ENCODE peak calls at places on chromosomes 1 and 21, in four cellular contexts. One of them, this sample, is unnamed.

GRCh38 chr1:14296795-14297194 is 301.7 kb upstream of the KAZN start:
- DNase-seq in esophagus squamous epithelium: no peak
- DNase-seq in osteocyte: no peak
- DNase-seq in AG09309: no peak
- DNase-seq in this sample: no peak

GRCh38 chr1:9615316-9616063 is 26.8 kb downstream of the TMEM201 start:
- DNase-seq in esophagus squamous epithelium: no peak
- DNase-seq in AG09309: no peak
- DNase-seq in osteocyte: no peak
- DNase-seq in this sample: no peak

GRCh38 chr1:65717815-65718454 is 74.8 kb upstream of the PDE4B start:
- DNase-seq in AG09309: peak
- DNase-seq in esophagus squamous epithelium: no peak
- DNase-seq in osteocyte: no peak
- DNase-seq in this sample: peak

GRCh38 chr1:243421784-243422183 is 165.9 kb downstream of the SDCCAG8 start:
- DNase-seq in osteocyte: no peak
- DNase-seq in esophagus squamous epithelium: no peak
- DNase-seq in AG09309: peak
- DNase-seq in this sample: peak

GRCh38 chr1:183139281-183139942 is 46.7 kb upstream of the LAMC2 start:
- DNase-seq in osteocyte: no peak
- DNase-seq in esophagus squamous epithelium: no peak
- DNase-seq in AG09309: no peak
- DNase-seq in this sample: no peak

GRCh38 chr1:18963968-18964367 is 7.5 kb upstream of the IFFO2 start:
- DNase-seq in osteocyte: no peak
- DNase-seq in AG09309: no peak
- DNase-seq in esophagus squamous epithelium: no peak
- DNase-seq in this sample: no peak

GRCh38 chr21:16571594-16571993 is 841.8 kb downstream of the USP25 start:
- DNase-seq in esophagus squamous epithelium: no peak
- DNase-seq in AG09309: no peak
- DNase-seq in osteocyte: no peak
- DNase-seq in this sample: no peak

GRCh38 chr1:2558030-2558400 is 1.8 kb downstream of the TNFRSF14 start:
- DNase-seq in AG09309: no peak
- DNase-seq in osteocyte: no peak
- DNase-seq in esophagus squamous epithelium: no peak
- DNase-seq in this sample: no peak

GRCh38 chr1:176033879-176034278 is 173.2 kb downstream of the COP1 start:
- DNase-seq in esophagus squamous epithelium: no peak
- DNase-seq in AG09309: no peak
- DNase-seq in osteocyte: no peak
- DNase-seq in this sample: no peak

GRCh38 chr1:56206391-56206790 is 373.0 kb downstream of the PLPP3 start:
- DNase-seq in AG09309: no peak
- DNase-seq in esophagus squamous epithelium: no peak
- DNase-seq in osteocyte: no peak
- DNase-seq in this sample: no peak

GRCh38 chr1:109198745-109199144 is 15.0 kb upstream of the SARS1 start:
- DNase-seq in AG09309: no peak
- DNase-seq in esophagus squamous epithelium: no peak
- DNase-seq in osteocyte: no peak
- DNase-seq in this sample: no peak

GRCh38 chr1:152125834-152126443 is 10.7 kb upstream of the TCHH start:
- DNase-seq in AG09309: no peak
- DNase-seq in osteocyte: no peak
- DNase-seq in esophagus squamous epithelium: no peak
- DNase-seq in this sample: no peak

GRCh38 chr21:32372755-32373154 is 20.1 kb downstream of the URB1 start:
- DNase-seq in AG09309: no peak
- DNase-seq in osteocyte: no peak
- DNase-seq in esophagus squamous epithelium: no peak
- DNase-seq in this sample: no peak

GRCh38 chr1:12052008-12052573 is 11.0 kb upstream of the TNFRSF8 start:
- DNase-seq in osteocyte: no peak
- DNase-seq in esophagus squamous epithelium: no peak
- DNase-seq in AG09309: peak
- DNase-seq in this sample: no peak

GRCh38 chr1:203328714-203329122 is 22.2 kb downstream of the FMOD start:
- DNase-seq in esophagus squamous epithelium: no peak
- DNase-seq in osteocyte: no peak
- DNase-seq in AG09309: no peak
- DNase-seq in this sample: no peak

GRCh38 chr1:214551052-214551435 is 358 bp downstream of the PTPN14 start:
- DNase-seq in AG09309: no peak
- DNase-seq in esophagus squamous epithelium: no peak
- DNase-seq in osteocyte: peak
- DNase-seq in this sample: no peak

GRCh38 chr1:179351281-179351680 is 14.5 kb upstream of the AXDND1 start:
- DNase-seq in AG09309: no peak
- DNase-seq in esophagus squamous epithelium: no peak
- DNase-seq in osteocyte: no peak
- DNase-seq in this sample: no peak

GRCh38 chr1:114564141-114564540 is 17.3 kb downstream of the BCAS2 start:
- DNase-seq in esophagus squamous epithelium: no peak
- DNase-seq in AG09309: no peak
- DNase-seq in osteocyte: no peak
- DNase-seq in this sample: no peak

GRCh38 chr1:48203287-48203900 is 19.1 kb upstream of the SLC5A9 start:
- DNase-seq in esophagus squamous epithelium: no peak
- DNase-seq in osteocyte: peak
- DNase-seq in AG09309: no peak
- DNase-seq in this sample: no peak

GRCh38 chr1:15155760-15156743 is 2.5 kb downstream of the TMEM51 start:
- DNase-seq in osteocyte: no peak
- DNase-seq in esophagus squamous epithelium: no peak
- DNase-seq in AG09309: no peak
- DNase-seq in this sample: no peak

GRCh38 chr1:83882906-83883305 is 116.0 kb downstream of the TTLL7 start:
- DNase-seq in AG09309: no peak
- DNase-seq in esophagus squamous epithelium: no peak
- DNase-seq in osteocyte: no peak
- DNase-seq in this sample: no peak

GRCh38 chr1:227321035-227321434 is 2.7 kb upstream of the CDC42BPA start:
- DNase-seq in osteocyte: no peak
- DNase-seq in esophagus squamous epithelium: no peak
- DNase-seq in AG09309: no peak
- DNase-seq in this sample: no peak

GRCh38 chr21:42317826-42318746 is 2.9 kb upstream of the TFF3 start:
- DNase-seq in esophagus squamous epithelium: no peak
- DNase-seq in osteocyte: peak
- DNase-seq in AG09309: no peak
- DNase-seq in this sample: no peak

GRCh38 chr1:72891976-72892375 is 609.6 kb upstream of the NEGR1 start:
- DNase-seq in osteocyte: no peak
- DNase-seq in AG09309: no peak
- DNase-seq in esophagus squamous epithelium: no peak
- DNase-seq in this sample: no peak

GRCh38 chr1:216044538-216044937 is 378.7 kb downstream of the USH2A start:
- DNase-seq in esophagus squamous epithelium: no peak
- DNase-seq in AG09309: no peak
- DNase-seq in osteocyte: no peak
- DNase-seq in this sample: no peak

GRCh38 chr21:46089285-46089684 is 8.6 kb upstream of the COL6A2 start:
- DNase-seq in esophagus squamous epithelium: no peak
- DNase-seq in AG09309: no peak
- DNase-seq in osteocyte: peak
- DNase-seq in this sample: no peak

GRCh38 chr1:109299087-109299983 is 7.5 kb downstream of the MYBPHL start:
- DNase-seq in AG09309: peak
- DNase-seq in esophagus squamous epithelium: no peak
- DNase-seq in osteocyte: no peak
- DNase-seq in this sample: peak

GRCh38 chr1:236823559-236823958 is 28.5 kb downstream of the MTR start:
- DNase-seq in esophagus squamous epithelium: no peak
- DNase-seq in osteocyte: no peak
- DNase-seq in AG09309: no peak
- DNase-seq in this sample: no peak

GRCh38 chr1:236821111-236821625 is 26.1 kb downstream of the MTR start:
- DNase-seq in osteocyte: no peak
- DNase-seq in AG09309: no peak
- DNase-seq in esophagus squamous epithelium: no peak
- DNase-seq in this sample: no peak

GRCh38 chr1:236815941-236816340 is 20.8 kb downstream of the MTR start:
- DNase-seq in osteocyte: no peak
- DNase-seq in AG09309: no peak
- DNase-seq in esophagus squamous epithelium: no peak
- DNase-seq in this sample: no peak

DNA sequence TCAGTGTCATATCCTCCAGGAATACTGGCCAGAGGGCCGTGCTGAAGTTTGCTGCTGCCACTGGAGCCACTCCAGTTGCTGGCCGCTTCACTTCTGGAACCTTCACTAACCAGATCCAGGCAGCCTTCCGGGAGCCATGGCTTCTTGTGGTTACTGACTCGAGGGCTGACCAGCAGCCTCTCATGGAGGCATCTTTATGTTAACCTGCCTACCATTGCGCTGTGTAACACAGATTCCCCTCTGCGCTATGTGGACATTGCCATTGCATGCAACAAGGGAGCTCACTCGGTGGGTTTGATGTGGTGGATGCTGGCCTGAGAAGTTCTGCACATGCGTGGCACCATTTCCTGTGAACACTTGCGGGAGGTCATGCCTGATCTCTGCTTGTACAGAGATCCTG is 24.8 kb downstream of the MTR start:
- DNase-seq in AG09309: no peak
- DNase-seq in osteocyte: no peak
- DNase-seq in esophagus squamous epithelium: no peak
- DNase-seq in this sample: no peak
- TF ChIP-seq CTCF in AG09309: no peak
- TF ChIP-seq CTCF in osteocyte: no peak
- TF ChIP-seq CTCF in esophagus squamous epithelium: no peak
- TF ChIP-seq CTCF in this sample: no peak

GRCh38 chr1:28893403-28894102 is 20.8 kb upstream of the EPB41 start:
- DNase-seq in AG09309: no peak
- DNase-seq in osteocyte: no peak
- DNase-seq in esophagus squamous epithelium: no peak
- DNase-seq in this sample: no peak
- TF ChIP-seq CTCF in AG09309: peak
- TF ChIP-seq CTCF in osteocyte: peak
- TF ChIP-seq CTCF in esophagus squamous epithelium: no peak
- TF ChIP-seq CTCF in this sample: peak

GRCh38 chr21:27362249-27362648 is 395.4 kb upstream of the ADAMTS5 start:
- DNase-seq in AG09309: no peak
- DNase-seq in esophagus squamous epithelium: no peak
- DNase-seq in osteocyte: no peak
- DNase-seq in this sample: no peak
- TF ChIP-seq CTCF in AG09309: peak
- TF ChIP-seq CTCF in esophagus squamous epithelium: no peak
- TF ChIP-seq CTCF in osteocyte: no peak
- TF ChIP-seq CTCF in this sample: peak

DNA sequence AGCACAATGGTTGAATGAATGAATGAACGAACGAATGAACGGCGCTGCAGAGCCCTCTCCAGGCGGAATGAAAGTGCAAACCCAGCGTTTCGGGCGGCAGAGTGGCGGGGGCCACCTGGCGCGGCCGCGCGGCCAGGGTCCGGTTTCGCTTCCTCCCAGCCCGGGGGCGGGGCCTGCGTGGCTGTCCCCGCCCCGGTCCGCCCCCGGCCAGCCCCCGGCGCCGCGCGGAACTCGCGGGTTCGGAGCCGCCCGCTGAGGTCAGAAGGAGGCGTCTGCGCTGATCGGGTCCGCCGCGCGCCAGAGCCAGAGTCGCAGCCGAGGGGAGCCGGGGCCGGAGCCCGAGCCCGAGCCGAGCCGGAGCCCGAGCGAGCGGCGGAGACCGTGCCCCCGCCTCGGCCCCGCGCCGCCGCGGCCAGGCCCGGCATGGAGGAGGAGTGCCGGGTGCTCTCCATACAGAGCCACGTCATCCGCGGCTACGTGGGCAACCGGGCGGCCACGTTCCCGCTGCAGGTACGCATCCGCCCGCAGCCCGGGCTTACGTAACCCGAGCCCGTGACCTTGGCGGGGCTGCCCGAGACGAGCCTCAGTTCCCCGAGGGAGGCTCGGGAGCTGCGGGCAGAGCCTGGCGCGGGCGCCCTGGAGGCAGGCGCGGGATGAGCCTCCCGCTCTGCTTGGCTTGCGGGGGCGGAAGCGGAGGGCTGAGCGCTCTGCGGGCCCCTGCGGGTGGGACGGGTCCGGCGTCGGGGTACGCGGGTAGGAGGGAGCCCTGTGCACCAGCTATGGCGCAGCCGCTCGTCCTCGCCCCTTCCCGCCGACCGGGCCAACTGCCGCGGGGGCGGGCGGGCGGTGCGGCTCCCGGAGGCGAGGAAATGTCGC is at the start of gene PDXK:
- DNase-seq in osteocyte: peak
- DNase-seq in AG09309: no peak
- DNase-seq in esophagus squamous epithelium: no peak
- DNase-seq in this sample: no peak
- TF ChIP-seq CTCF in osteocyte: no peak
- TF ChIP-seq CTCF in AG09309: no peak
- TF ChIP-seq CTCF in esophagus squamous epithelium: no peak
- TF ChIP-seq CTCF in this sample: no peak

DNA sequence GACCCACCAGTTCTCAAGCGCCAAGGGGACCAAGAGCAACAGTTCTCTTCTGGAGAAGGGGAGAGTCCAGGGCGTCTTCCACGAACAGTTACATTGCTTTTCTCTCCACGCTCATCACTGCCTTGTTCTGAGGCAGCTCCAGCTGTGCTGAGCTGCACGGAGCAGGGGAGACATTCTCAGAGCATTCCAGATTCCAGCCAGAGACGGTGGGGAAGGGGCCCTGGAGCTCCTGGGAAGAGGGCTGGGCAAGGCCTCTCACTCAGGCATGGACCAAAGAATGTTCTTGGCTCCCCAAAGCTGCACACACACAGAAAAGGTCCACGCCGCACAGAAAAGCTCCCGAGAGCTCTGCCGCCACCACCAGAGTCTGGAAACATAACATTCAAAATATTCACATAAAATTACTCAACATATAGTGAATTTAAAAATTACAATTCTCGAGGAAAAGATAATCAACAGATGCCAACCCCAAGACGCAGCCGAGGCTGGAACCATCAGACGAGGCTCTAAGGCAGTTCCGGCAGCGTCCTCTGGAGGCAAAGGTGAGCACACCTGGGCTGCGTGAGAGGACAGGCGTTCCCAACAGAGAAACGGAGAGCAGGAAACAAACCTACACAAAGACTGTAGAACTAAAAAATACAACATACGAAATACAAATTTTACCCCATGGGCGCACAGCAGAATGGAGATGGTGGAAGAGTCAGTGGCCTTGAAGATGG is 40.5 kb downstream of the UBE2G2 start:
- DNase-seq in AG09309: no peak
- DNase-seq in osteocyte: peak
- DNase-seq in esophagus squamous epithelium: no peak
- DNase-seq in this sample: no peak
- TF ChIP-seq CTCF in AG09309: peak
- TF ChIP-seq CTCF in osteocyte: peak
- TF ChIP-seq CTCF in esophagus squamous epithelium: peak
- TF ChIP-seq CTCF in this sample: no peak

DNA sequence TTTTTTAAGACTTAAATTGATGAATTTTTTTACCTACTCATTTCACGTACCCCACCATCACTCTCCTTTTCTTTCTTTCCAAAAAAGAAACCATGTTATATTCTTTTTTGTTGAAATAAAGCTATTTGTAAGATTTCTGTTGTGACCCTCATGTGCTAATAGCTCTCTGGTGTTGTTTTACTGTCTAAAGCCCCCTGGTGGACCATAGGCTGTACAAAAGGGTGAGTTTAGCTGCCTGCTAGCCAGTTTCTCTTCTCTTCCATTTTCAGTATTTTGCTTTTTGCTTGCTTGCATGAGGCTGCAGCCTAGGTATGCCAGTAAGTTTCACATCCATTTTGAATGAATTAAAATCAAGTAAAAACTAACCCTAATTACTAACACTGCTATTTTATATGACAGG is 15.6 kb upstream of the VAMP3 start:
- DNase-seq in esophagus squamous epithelium: no peak
- DNase-seq in osteocyte: no peak
- DNase-seq in AG09309: no peak
- DNase-seq in this sample: no peak
- TF ChIP-seq CTCF in esophagus squamous epithelium: no peak
- TF ChIP-seq CTCF in osteocyte: peak
- TF ChIP-seq CTCF in AG09309: peak
- TF ChIP-seq CTCF in this sample: peak